ENCODE peak calls at places on chromosomes 16 and 17, in four cellular contexts. One of them, this sample, is unnamed.
A peak's percentile ranks its signal among the peaks of the same experiment; 100 is the strongest.

GRCh38 chr17:28086519-28086918 is 44.0 kb downstream of the NLK start:
- DNase-seq in H9: no peak
- DNase-seq in astrocyte of the cerebellum: no peak
- DNase-seq in endothelial cell: no peak
- DNase-seq in this sample: no peak

GRCh38 chr17:38434178-38434665 is 6.0 kb downstream of the ARHGAP23 start:
- DNase-seq in astrocyte of the cerebellum: no peak
- DNase-seq in H9: no peak
- DNase-seq in endothelial cell: no peak
- DNase-seq in this sample: no peak

GRCh38 chr16:726438-727290 is at the start of the genes CCDC78 and HAGHL:
- DNase-seq in endothelial cell: no peak
- DNase-seq in astrocyte of the cerebellum: no peak
- DNase-seq in H9: peak; percentile 85
- DNase-seq in this sample: no peak

GRCh38 chr17:82330322-82331239 is 3.0 kb downstream of the SECTM1 start:
- DNase-seq in H9: no peak
- DNase-seq in astrocyte of the cerebellum: no peak
- DNase-seq in endothelial cell: no peak
- DNase-seq in this sample: no peak

GRCh38 chr17:34413443-34414076 is 50.5 kb upstream of the CCL1 start:
- DNase-seq in astrocyte of the cerebellum: no peak
- DNase-seq in H9: no peak
- DNase-seq in endothelial cell: no peak
- DNase-seq in this sample: no peak

GRCh38 chr17:71522383-71522782 is 598.4 kb upstream of the SOX9 start:
- DNase-seq in H9: no peak
- DNase-seq in endothelial cell: no peak
- DNase-seq in astrocyte of the cerebellum: peak; percentile 29
- DNase-seq in this sample: no peak

GRCh38 chr17:6752068-6752909 is 3.6 kb upstream of the XAF1 start:
- DNase-seq in H9: no peak
- DNase-seq in astrocyte of the cerebellum: peak; percentile 99
- DNase-seq in endothelial cell: no peak
- DNase-seq in this sample: peak; percentile 16

GRCh38 chr16:22897184-22897583 is 83.2 kb downstream of the HS3ST2 start:
- DNase-seq in endothelial cell: no peak
- DNase-seq in H9: no peak
- DNase-seq in astrocyte of the cerebellum: no peak
- DNase-seq in this sample: no peak

GRCh38 chr17:17698869-17699351 is 17.7 kb downstream of the RAI1 start:
- DNase-seq in H9: peak; percentile 76
- DNase-seq in astrocyte of the cerebellum: no peak
- DNase-seq in endothelial cell: no peak
- DNase-seq in this sample: no peak

GRCh38 chr17:64240741-64241347 is 22.2 kb downstream of the TEX2 start:
- DNase-seq in endothelial cell: no peak
- DNase-seq in H9: no peak
- DNase-seq in astrocyte of the cerebellum: peak; percentile 31
- DNase-seq in this sample: no peak

GRCh38 chr16:82016268-82016667 is 5.0 kb upstream of the SDR42E1 start:
- DNase-seq in endothelial cell: peak; percentile 11
- DNase-seq in astrocyte of the cerebellum: peak; percentile 35
- DNase-seq in H9: no peak
- DNase-seq in this sample: no peak

GRCh38 chr17:57135026-57135747 is 50.1 kb downstream of the AKAP1 start:
- DNase-seq in H9: no peak
- DNase-seq in endothelial cell: no peak
- DNase-seq in astrocyte of the cerebellum: no peak
- DNase-seq in this sample: no peak

GRCh38 chr17:78896091-78896833 is 6.7 kb downstream of the CEP295NL start:
- DNase-seq in astrocyte of the cerebellum: no peak
- DNase-seq in endothelial cell: no peak
- DNase-seq in H9: no peak
- DNase-seq in this sample: no peak

GRCh38 chr17:78458739-78459335 is 80.4 kb downstream of the PGS1 start:
- DNase-seq in astrocyte of the cerebellum: no peak
- DNase-seq in endothelial cell: no peak
- DNase-seq in H9: no peak
- DNase-seq in this sample: no peak

GRCh38 chr17:72446525-72447250 is 325.9 kb downstream of the SOX9 start:
- DNase-seq in H9: no peak
- DNase-seq in endothelial cell: no peak
- DNase-seq in astrocyte of the cerebellum: no peak
- DNase-seq in this sample: no peak

GRCh38 chr17:21814776-21815175 is 122.5 kb downstream of the KCNJ18 start:
- DNase-seq in endothelial cell: no peak
- DNase-seq in H9: no peak
- DNase-seq in astrocyte of the cerebellum: no peak
- DNase-seq in this sample: no peak

GRCh38 chr17:78735832-78736525 is 46.1 kb downstream of the CYTH1 start:
- DNase-seq in astrocyte of the cerebellum: no peak
- DNase-seq in endothelial cell: no peak
- DNase-seq in H9: no peak
- DNase-seq in this sample: no peak

GRCh38 chr16:20271893-20272292 is 55.4 kb downstream of the GP2 start:
- DNase-seq in H9: no peak
- DNase-seq in endothelial cell: no peak
- DNase-seq in astrocyte of the cerebellum: no peak
- DNase-seq in this sample: no peak

GRCh38 chr17:79749156-79749815 is 18.5 kb downstream of the ENPP7 start:
- DNase-seq in astrocyte of the cerebellum: peak; percentile 32
- DNase-seq in H9: no peak
- DNase-seq in endothelial cell: no peak
- DNase-seq in this sample: peak; percentile 58

GRCh38 chr17:956905-957304 is 22.7 kb downstream of the NXN start:
- DNase-seq in endothelial cell: no peak
- DNase-seq in astrocyte of the cerebellum: no peak
- DNase-seq in H9: no peak
- DNase-seq in this sample: peak; percentile 70

GRCh38 chr16:67663877-67664222 is 2.7 kb downstream of the ENKD1 start:
- DNase-seq in astrocyte of the cerebellum: no peak
- DNase-seq in H9: no peak
- DNase-seq in endothelial cell: no peak
- DNase-seq in this sample: no peak

GRCh38 chr16:67662653-67663010 is 1.9 kb downstream of the PARD6A start:
- DNase-seq in endothelial cell: no peak
- DNase-seq in astrocyte of the cerebellum: no peak
- DNase-seq in H9: no peak
- DNase-seq in this sample: no peak

GRCh38 chr16:67661864-67662652 is 1.3 kb downstream of the PARD6A start:
- DNase-seq in endothelial cell: no peak
- DNase-seq in H9: no peak
- DNase-seq in astrocyte of the cerebellum: no peak
- DNase-seq in this sample: no peak

GRCh38 chr16:67664258-67664657 is 2.3 kb downstream of the ENKD1 start:
- DNase-seq in H9: no peak
- DNase-seq in endothelial cell: no peak
- DNase-seq in astrocyte of the cerebellum: no peak
- DNase-seq in this sample: no peak

DNA sequence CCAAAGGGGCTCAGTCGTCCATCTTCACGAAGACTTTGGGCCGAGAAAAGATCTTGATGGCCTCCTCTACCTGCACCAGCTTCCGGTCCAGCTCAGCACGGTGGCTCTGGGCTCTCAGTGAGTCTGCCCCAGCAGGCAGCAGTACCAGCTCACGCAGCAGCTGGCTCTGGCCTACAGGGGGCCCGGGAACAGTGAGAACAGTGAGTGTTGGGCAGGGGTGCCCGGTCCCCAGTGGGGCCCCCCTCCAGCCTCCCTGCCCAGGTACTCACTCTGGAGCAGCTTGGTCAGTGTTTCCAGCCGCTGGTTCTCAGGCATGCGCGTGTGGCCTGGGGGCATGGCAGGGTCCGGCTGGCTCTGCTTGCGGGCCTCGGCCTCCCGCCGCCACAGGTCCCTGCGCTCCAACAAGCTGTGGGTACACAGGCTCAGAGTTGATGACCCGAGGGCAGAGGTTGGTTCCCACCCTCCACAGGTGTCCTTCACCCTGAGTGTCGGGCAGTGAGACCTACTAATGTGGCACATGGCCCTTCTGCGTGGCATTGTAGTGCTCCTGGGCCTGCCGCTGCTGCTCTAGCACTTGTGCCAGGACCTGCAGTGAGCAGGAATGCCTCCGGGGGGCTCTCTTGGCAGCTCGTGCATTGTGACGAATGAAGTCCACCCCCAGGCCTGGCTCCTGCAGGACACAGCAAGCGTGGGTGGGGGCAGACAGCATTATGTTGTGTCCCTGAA is 2.6 kb downstream of the PARD6A start:
- DNase-seq in H9: peak; percentile 79
- DNase-seq in endothelial cell: peak; percentile 71
- DNase-seq in astrocyte of the cerebellum: no peak
- DNase-seq in this sample: no peak
- TF ChIP-seq CTCF in H9: peak; percentile 63
- TF ChIP-seq CTCF in endothelial cell: peak; percentile 49
- TF ChIP-seq CTCF in astrocyte of the cerebellum: peak; percentile 37
- TF ChIP-seq CTCF in this sample: peak; percentile 59

GRCh38 chr16:85444879-85445778 is 168.0 kb upstream of the GSE1 start:
- DNase-seq in H9: peak; percentile 68
- DNase-seq in astrocyte of the cerebellum: no peak
- DNase-seq in endothelial cell: no peak
- DNase-seq in this sample: no peak
- TF ChIP-seq CTCF in H9: peak; percentile 36
- TF ChIP-seq CTCF in astrocyte of the cerebellum: no peak
- TF ChIP-seq CTCF in endothelial cell: no peak
- TF ChIP-seq CTCF in this sample: no peak

GRCh38 chr17:44775838-44776621 is 17.2 kb downstream of the ADAM11 start:
- DNase-seq in astrocyte of the cerebellum: no peak
- DNase-seq in H9: peak; percentile 100
- DNase-seq in endothelial cell: no peak
- DNase-seq in this sample: no peak

GRCh38 chr17:44773140-44773539 is 14.4 kb downstream of the ADAM11 start:
- DNase-seq in H9: no peak
- DNase-seq in astrocyte of the cerebellum: no peak
- DNase-seq in endothelial cell: no peak
- DNase-seq in this sample: no peak

GRCh38 chr17:44776628-44777393 is 18.0 kb downstream of the ADAM11 start:
- DNase-seq in H9: peak; percentile 30
- DNase-seq in endothelial cell: no peak
- DNase-seq in astrocyte of the cerebellum: no peak
- DNase-seq in this sample: no peak

GRCh38 chr17:44774271-44775135 is 15.7 kb downstream of the ADAM11 start:
- DNase-seq in endothelial cell: peak; percentile 99
- DNase-seq in astrocyte of the cerebellum: peak; percentile 35
- DNase-seq in H9: peak; percentile 96
- DNase-seq in this sample: no peak

GRCh38 chr17:44775136-44775837 is 16.5 kb downstream of the ADAM11 start:
- DNase-seq in endothelial cell: peak; percentile 96
- DNase-seq in astrocyte of the cerebellum: peak; percentile 94
- DNase-seq in H9: no peak
- DNase-seq in this sample: peak; percentile 95
- TF ChIP-seq CTCF in endothelial cell: peak; percentile 43
- TF ChIP-seq CTCF in astrocyte of the cerebellum: no peak
- TF ChIP-seq CTCF in H9: peak; percentile 28
- TF ChIP-seq CTCF in this sample: no peak

GRCh38 chr16:10923146-10923649 is 19.1 kb downstream of the DEXI start:
- DNase-seq in endothelial cell: no peak
- DNase-seq in H9: no peak
- DNase-seq in astrocyte of the cerebellum: no peak
- DNase-seq in this sample: no peak

GRCh38 chr16:10923650-10924214 is 18.5 kb downstream of the DEXI start:
- DNase-seq in endothelial cell: no peak
- DNase-seq in astrocyte of the cerebellum: no peak
- DNase-seq in H9: no peak
- DNase-seq in this sample: no peak

GRCh38 chr16:10920726-10921427 is 21.4 kb downstream of the DEXI start:
- DNase-seq in H9: no peak
- DNase-seq in astrocyte of the cerebellum: no peak
- DNase-seq in endothelial cell: no peak
- DNase-seq in this sample: no peak

GRCh38 chr16:10922328-10923145 is 19.7 kb downstream of the DEXI start:
- DNase-seq in endothelial cell: no peak
- DNase-seq in astrocyte of the cerebellum: no peak
- DNase-seq in H9: no peak
- DNase-seq in this sample: no peak

DNA sequence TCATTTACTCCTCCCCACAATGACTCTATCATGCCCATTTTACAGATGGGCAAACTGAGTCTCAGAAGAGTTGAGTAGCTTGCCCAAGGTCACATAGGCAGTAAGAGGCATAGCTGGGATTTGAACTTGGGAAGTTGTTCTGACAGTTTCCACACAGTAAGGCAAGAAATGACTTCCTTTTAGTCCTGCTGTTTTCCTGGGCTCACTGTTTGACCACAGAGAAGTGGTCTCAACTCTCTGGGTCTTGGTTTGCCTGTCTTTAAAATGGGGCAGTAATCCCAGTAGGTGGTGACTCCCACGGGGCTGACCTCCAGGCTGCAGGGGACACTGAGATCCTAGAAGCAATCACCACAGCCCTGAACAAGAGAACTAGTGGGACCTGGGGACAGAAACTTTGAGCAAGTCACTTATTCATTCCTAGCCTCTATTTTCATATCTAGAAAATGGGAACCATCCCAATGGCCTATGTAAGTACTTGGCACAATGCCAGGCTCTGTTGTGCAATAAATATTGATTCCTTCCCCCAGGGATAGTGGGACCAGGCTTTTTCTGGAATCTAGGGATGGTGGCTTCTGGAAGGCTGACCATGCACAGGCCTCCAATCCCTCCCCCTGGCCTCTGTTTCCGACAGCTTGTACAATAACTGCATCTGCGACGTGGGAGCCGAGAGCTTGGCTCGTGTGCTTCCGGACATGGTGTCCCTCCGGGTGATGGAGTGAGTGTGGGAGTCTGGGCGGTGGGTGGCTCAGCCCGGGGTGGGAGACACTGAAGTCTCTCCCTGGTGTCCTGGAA is 20.5 kb downstream of the DEXI start:
- DNase-seq in endothelial cell: no peak
- DNase-seq in astrocyte of the cerebellum: no peak
- DNase-seq in H9: no peak
- DNase-seq in this sample: no peak
- TF ChIP-seq CTCF in endothelial cell: no peak
- TF ChIP-seq CTCF in astrocyte of the cerebellum: no peak
- TF ChIP-seq CTCF in H9: no peak
- TF ChIP-seq CTCF in this sample: no peak

This sample was measured in retinal pigment epithelial cell.